ENCODE peak calls at places on chromosomes 1 and 21, in seven cellular contexts. D is ascending aorta; M is H54; X is CD8-positive, alpha-beta memory T cell; R is mucosa of gallbladder; H is GM12892; L is activated CD4-positive, alpha-beta T cell treated with anti-CD3 and anti-CD28 coated beads, Interleukin-2, amount 10 ng/mL, durations not matched to agents 7 days and 5 days. S is an unnamed sample.

GRCh38 chr1:12191242-12192032 is 24.6 kb downstream of the TNFRSF1B start:
- DNase-seq in M (no peak), R (no peak), D (no peak), H (no peak), X (no peak), L (no peak), S (no peak)

GRCh38 chr1:170176772-170177171 is 31.0 kb downstream of the NTMT2 start:
- DNase-seq in X (no peak), R (no peak), D (no peak), L (no peak), H (no peak), M (no peak), S (no peak)

GRCh38 chr1:8524637-8525157 is 206.8 kb downstream of the SLC45A1 start:
- DNase-seq in M (no peak), L (no peak), H (no peak), X (peak), D (no peak), R (no peak), S (no peak)

GRCh38 chr1:212288614-212289013 is 3.4 kb downstream of the PPP2R5A start:
- DNase-seq in R (no peak), X (no peak), H (no peak), D (no peak), L (no peak), M (peak), S (no peak)

GRCh38 chr1:37147397-37147831 is 113.1 kb upstream of the GRIK3 start:
- DNase-seq in X (no peak), D (peak), M (no peak), L (no peak), H (no peak), R (no peak), S (no peak)

GRCh38 chr1:32421775-32422174 is 27.5 kb upstream of the BSDC1 start:
- DNase-seq in R (no peak), X (no peak), M (no peak), L (no peak), D (no peak), H (no peak), S (no peak)

GRCh38 chr1:11806307-11806936 is 431 bp downstream of the CLCN6 start:
- DNase-seq in L (no peak), D (no peak), R (no peak), H (peak), X (no peak), M (no peak), S (no peak)

GRCh38 chr1:29120955-29121485 is 2.7 kb downstream of the TMEM200B start:
- DNase-seq in R (no peak), H (peak), M (no peak), X (peak), L (peak), D (no peak), S (peak)

GRCh38 chr1:110336300-110337039 is 2.7 kb upstream of the RBM15 start:
- DNase-seq in R (no peak), D (no peak), H (no peak), M (no peak), X (no peak), L (no peak), S (no peak)

GRCh38 chr21:45577806-45578801 is 35.9 kb upstream of the SLC19A1 start:
- DNase-seq in L (no peak), X (no peak), D (peak), M (no peak), H (no peak), R (no peak), S (no peak)

GRCh38 chr1:36232212-36233031 is 8.2 kb downstream of the THRAP3 start:
- DNase-seq in H (no peak), M (no peak), L (no peak), X (no peak), R (no peak), D (no peak), S (no peak)

GRCh38 chr1:237103021-237103420 is 61.0 kb downstream of the RYR2 start:
- DNase-seq in H (no peak), D (no peak), L (no peak), X (no peak), M (no peak), R (no peak), S (no peak)

GRCh38 chr1:108066808-108067207 is 101.8 kb upstream of the VAV3 start:
- DNase-seq in L (no peak), H (no peak), D (no peak), R (no peak), X (no peak), M (no peak), S (no peak)

GRCh38 chr1:62050165-62050564 is 144.5 kb upstream of the L1TD1 start:
- DNase-seq in M (no peak), L (no peak), D (no peak), R (no peak), X (no peak), H (no peak), S (no peak)

GRCh38 chr1:223726380-223727001 is 14.2 kb downstream of the CAPN2 start:
- DNase-seq in H (peak), X (peak), L (peak), D (peak), R (peak), M (peak), S (peak)

GRCh38 chr1:206435450-206435849 is 34.8 kb upstream of the IKBKE start:
- DNase-seq in X (no peak), H (no peak), R (no peak), D (no peak), L (no peak), M (no peak), S (no peak)

GRCh38 chr1:152505083-152505482 is 5.5 kb upstream of the LCE5A start:
- DNase-seq in R (no peak), M (no peak), L (no peak), D (no peak), X (no peak), H (no peak), S (no peak)

GRCh38 chr21:41648591-41649031 is 118.2 kb downstream of the RIPK4 start:
- DNase-seq in D (no peak), L (no peak), H (no peak), X (no peak), M (peak), R (no peak), S (no peak)

GRCh38 chr1:183807549-183808168 is 2.7 kb downstream of the RGL1 start:
- DNase-seq in R (no peak), D (no peak), H (no peak), M (no peak), L (no peak), X (no peak), S (no peak)

GRCh38 chr1:89815611-89816010 is 5.2 kb upstream of the LRRC8D start:
- DNase-seq in R (no peak), D (no peak), X (no peak), M (no peak), H (no peak), L (no peak), S (no peak)